ENCODE peak calls at places on chromosomes 11 and 22, in four cellular contexts. C is endothelial cell of umbilical vein, X is transverse colon, R is sigmoid colon. J is an unnamed sample.

GRCh38 chr22:41766476-41766875 is 34.0 kb upstream of the CCDC134 start:
- DNase-seq in C (no peak), X (no peak), R (no peak), J (no peak)

GRCh38 chr11:125146232-125146631 is 18.3 kb upstream of the PKNOX2 start:
- DNase-seq in C (no peak), X (no peak), R (no peak), J (no peak)

GRCh38 chr22:49760280-49760629 is 67.4 kb downstream of the BRD1 start:
- DNase-seq in C (no peak), X (no peak), R (no peak), J (no peak)

GRCh38 chr11:74013141-74013540 is 4.3 kb upstream of the UCP3 start:
- DNase-seq in C (no peak), X (no peak), R (peak; percentile 57), J (no peak)

GRCh38 chr22:26399288-26399687 is 29.8 kb upstream of the ASPHD2 start:
- DNase-seq in C (peak; percentile 6), X (no peak), R (no peak), J (no peak)

GRCh38 chr11:113477321-113477720 is 2.1 kb upstream of the DRD2 start:
- DNase-seq in C (no peak), X (no peak), R (no peak), J (no peak)

GRCh38 chr11:75174781-75175370 is 24.0 kb downstream of the SLCO2B1 start:
- DNase-seq in C (no peak), X (no peak), R (peak; percentile 80), J (no peak)

GRCh38 chr11:5291207-5291838 is 10.4 kb downstream of the OR51B4 start:
- DNase-seq in C (peak; percentile 32), X (no peak), R (no peak), J (peak; percentile 4)

GRCh38 chr11:11636671-11637070 is 14.9 kb upstream of the GALNT18 start:
- DNase-seq in C (no peak), X (no peak), R (no peak), J (no peak)

GRCh38 chr11:99069831-99070444 is 49.2 kb downstream of the CNTN5 start:
- DNase-seq in C (no peak), X (peak; percentile 12), R (peak; percentile 48), J (no peak)

GRCh38 chr22:36177160-36177559 is 16.6 kb upstream of the APOL3 start:
- DNase-seq in C (no peak), X (no peak), R (no peak), J (no peak)

GRCh38 chr22:39771486-39771885 is 122.1 kb downstream of the ENTHD1 start:
- DNase-seq in C (no peak), X (no peak), R (no peak), J (no peak)

GRCh38 chr22:39776295-39776694 is 117.3 kb downstream of the ENTHD1 start:
- DNase-seq in C (no peak), X (no peak), R (no peak), J (no peak)

GRCh38 chr22:39778055-39778454 is 115.5 kb downstream of the ENTHD1 start:
- DNase-seq in C (no peak), X (no peak), R (no peak), J (no peak)

GRCh38 chr22:39773503-39773902 is 120.1 kb downstream of the ENTHD1 start:
- DNase-seq in C (no peak), X (no peak), R (no peak), J (no peak)

DNA sequence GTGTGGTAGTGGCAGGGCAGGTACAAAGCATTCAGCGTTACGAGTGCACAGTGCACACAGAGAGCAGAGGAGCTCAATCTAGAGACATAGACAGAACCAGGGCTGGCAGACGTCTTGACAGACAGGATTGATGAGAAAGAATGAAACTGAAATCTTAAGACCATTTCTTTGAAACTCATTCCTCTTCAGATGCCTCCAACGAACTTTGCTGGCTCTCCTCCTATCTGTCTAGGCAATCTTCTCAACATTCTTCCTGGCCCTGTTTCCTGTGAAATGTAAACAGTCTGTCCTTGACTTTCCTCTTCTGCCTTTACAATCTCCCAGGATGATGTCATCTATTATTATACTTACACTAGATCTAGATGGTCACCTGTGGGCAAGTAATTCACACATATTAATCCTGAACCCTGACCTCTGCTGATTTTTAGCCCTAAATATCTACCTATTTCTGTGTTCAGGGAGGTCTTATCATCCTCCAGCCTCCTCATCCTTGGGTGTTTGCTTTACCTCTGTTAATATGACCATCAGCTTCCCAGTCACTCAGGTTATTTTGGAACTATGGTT is 119.5 kb downstream of the ENTHD1 start:
- DNase-seq in C (peak; percentile 17), X (peak; percentile 13), R (no peak), J (peak; percentile 10)
- TF ChIP-seq POLR2AphosphoS5 in C (no peak), X (no peak), R (no peak), J (no peak)

DNA sequence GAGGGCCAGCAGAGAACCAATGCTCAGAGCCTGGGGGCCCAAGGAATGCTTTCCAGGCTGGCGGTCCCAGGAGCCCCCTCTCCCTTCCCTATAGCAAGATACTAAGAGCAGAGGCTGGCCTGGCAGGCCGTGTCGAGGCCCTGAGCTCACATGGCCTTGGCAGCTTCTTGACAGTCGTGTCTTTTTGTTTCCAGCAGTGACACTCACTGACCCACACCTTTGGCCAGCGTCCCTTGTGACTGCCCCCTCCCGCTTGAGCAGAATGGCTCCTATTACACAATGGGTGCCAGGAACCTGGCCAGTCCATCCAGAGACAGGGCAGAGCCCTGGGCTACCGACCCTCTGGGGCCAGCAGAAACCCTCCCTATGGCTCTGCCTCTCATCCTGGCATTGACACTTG is 6.4 kb upstream of the CCND1 start:
- DNase-seq in C (no peak), X (no peak), R (peak; percentile 40), J (no peak)
- TF ChIP-seq POLR2A in C (no peak), X (no peak), R (no peak), J (no peak)

DNA sequence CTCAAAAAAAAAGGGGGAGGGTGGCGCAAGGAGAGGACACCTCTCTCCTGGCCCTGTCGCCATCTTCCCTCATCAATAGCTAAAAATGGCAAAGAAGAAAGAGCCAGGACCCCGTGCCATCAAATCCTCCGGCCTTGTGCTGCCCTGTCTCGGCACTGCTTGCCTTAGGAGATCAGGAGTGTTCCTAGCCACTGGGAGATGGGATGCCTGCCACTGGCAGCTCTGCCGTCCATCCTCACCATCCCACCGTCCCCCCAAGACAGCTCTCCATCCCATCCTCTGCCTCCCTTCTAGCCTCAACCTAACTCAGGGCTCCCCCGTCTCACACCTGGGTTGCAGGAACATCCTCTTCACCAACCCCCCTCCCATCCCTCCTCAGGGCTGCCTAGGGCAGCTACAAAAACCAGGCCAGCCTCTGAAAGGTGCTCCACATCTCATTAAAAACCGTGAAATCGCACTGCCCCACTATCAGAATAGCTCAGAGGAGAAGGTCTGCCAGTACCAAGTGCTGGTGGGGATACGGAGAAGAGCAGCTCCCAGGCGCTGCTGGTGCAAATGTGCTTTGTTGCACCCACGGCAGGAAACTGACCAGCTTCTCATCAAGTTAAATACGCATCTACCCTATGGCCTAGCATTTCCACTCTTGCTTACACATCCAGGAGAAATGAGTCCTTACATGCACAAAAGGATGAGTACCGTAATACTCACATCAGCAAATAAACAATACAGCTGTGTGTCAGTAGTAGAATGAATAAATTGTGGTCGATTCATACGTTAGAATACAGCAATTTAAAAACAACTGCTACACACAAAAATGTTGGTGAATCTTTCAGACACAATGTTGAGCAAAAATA is 31.7 kb upstream of the GCAT start:
- DNase-seq in C (no peak), X (no peak), R (no peak), J (no peak)
- TF ChIP-seq POLR2AphosphoS5 in C (no peak), X (no peak), R (no peak), J (no peak)

DNA sequence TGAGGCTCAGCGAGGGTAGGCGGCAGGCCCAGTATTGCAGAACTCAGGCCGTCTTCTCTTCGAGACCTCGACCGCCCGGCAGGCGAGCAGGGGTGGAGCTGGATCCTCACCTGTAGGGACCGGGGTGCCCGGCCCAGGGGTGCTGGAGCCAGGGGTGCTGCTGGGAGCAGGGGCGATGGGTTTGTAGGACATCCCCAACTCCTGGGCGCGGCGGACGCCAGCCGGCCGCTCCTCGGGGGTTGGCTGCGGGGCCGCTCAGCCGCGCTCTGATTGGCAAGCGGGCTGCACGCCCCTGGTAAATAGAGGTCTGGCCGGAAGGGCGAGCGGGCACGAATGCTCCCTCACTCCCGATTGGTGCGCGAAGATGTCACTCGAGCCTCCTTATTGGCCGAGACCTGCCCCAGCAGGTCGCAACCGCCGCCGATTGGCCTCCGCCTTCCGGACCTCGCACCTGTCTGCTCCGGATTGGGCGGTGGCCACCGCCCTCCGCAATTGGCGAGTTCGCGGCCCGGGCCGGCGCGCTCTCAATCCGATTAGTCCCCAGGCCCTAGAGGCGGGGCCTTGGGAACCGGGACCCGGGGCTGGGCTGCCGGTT is at the start of gene CDK2AP2:
- DNase-seq in C (peak; percentile 99), X (peak; percentile 100), R (peak; percentile 100), J (peak; percentile 98)
- TF ChIP-seq POLR2A in C (peak; percentile 79), X (peak; percentile 89), R (peak; percentile 93), J (peak; percentile 86)

GRCh38 chr11:133945087-133945974 is 11.4 kb downstream of the IGSF9B start:
- DNase-seq in C (no peak), X (no peak), R (peak; percentile 83), J (no peak)
- TF ChIP-seq POLR2AphosphoS5 in C (no peak), X (no peak), R (peak; percentile 62), J (no peak)

J was measured in GM12892.